ENCODE peak calls at places on chromosomes 5 and 9, in eight cellular contexts. B, Z, D, L, S, V, I and H are unnamed samples.

GRCh38 chr5:135140805-135141204 is 106.8 kb upstream of the PITX1 start:
- DNase-seq in S (peak; percentile 35), Z (peak; percentile 69), D (no peak), B (no peak), L (no peak), V (peak; percentile 83), I (peak; percentile 93), H (no peak)

GRCh38 chr5:1517838-1518237 is 5.9 kb downstream of the LPCAT1 start:
- DNase-seq in Z (no peak), D (no peak), I (no peak), B (no peak), S (no peak), L (no peak), V (no peak), H (no peak)

GRCh38 chr5:145511351-145511750 is 323.8 kb downstream of the PRELID2 start:
- DNase-seq in S (no peak), I (no peak), B (no peak), L (no peak), V (no peak), Z (no peak), D (no peak), H (no peak)

GRCh38 chr5:126139086-126139485 is 284.1 kb upstream of the GRAMD2B start:
- DNase-seq in L (no peak), V (no peak), D (no peak), B (no peak), I (no peak), Z (peak; percentile 25), S (no peak), H (no peak)

GRCh38 chr5:4083591-4084337 is 488.1 kb downstream of the IRX1 start:
- DNase-seq in Z (no peak), D (no peak), B (no peak), L (no peak), S (no peak), V (no peak), I (no peak), H (no peak)

GRCh38 chr5:4348418-4348817 is 752.8 kb downstream of the IRX1 start:
- DNase-seq in S (no peak), I (no peak), V (no peak), B (no peak), Z (no peak), D (no peak), L (no peak), H (no peak)

GRCh38 chr5:8061140-8061469 is 192.2 kb downstream of the MTRR start:
- DNase-seq in I (no peak), S (no peak), V (no peak), D (no peak), Z (no peak), B (no peak), L (no peak), H (no peak)

GRCh38 chr9:122619996-122620395 is 5.5 kb downstream of the OR1Q1 start:
- DNase-seq in D (no peak), Z (no peak), S (no peak), L (no peak), V (no peak), I (no peak), B (no peak), H (no peak)

GRCh38 chr9:136178773-136179075 is 26.2 kb downstream of the LHX3 start:
- DNase-seq in B (no peak), D (no peak), S (no peak), L (no peak), V (no peak), I (no peak), Z (no peak), H (no peak)

GRCh38 chr9:127779136-127779981 is 893 bp upstream of the SH2D3C start:
- DNase-seq in B (peak; percentile 36), Z (peak; percentile 35), V (no peak), L (peak; percentile 86), D (no peak), I (no peak), S (peak; percentile 40), H (peak; percentile 42)

GRCh38 chr9:134624119-134624826 is 17.3 kb upstream of the COL5A1 start:
- DNase-seq in B (no peak), L (no peak), D (no peak), Z (peak; percentile 91), I (no peak), V (no peak), S (peak; percentile 25), H (no peak)

GRCh38 chr9:126623667-126624452 is 10.1 kb downstream of the LMX1B start:
- DNase-seq in S (no peak), B (no peak), V (no peak), D (no peak), I (no peak), Z (no peak), L (no peak), H (no peak)

GRCh38 chr5:1291611-1292080 is 3.2 kb downstream of the TERT start:
- DNase-seq in I (no peak), Z (no peak), L (no peak), S (no peak), V (no peak), B (no peak), D (no peak), H (no peak)